ENCODE peak calls at places on chromosomes 3 and 15, in seven cellular contexts. I is lung; H is mesendoderm; R is SJSA1; A is fibroblast of the aortic adventitia; P is fibroblast of mammary gland; L is CD8-positive, alpha-beta T cell. E is an unnamed sample.

GRCh38 chr3:194089357-194090177 is 46.4 kb upstream of the HES1 start:
- DNase-seq in I (peak), H (peak), R (peak), A (peak), P (peak), L (no peak), E (peak)

GRCh38 chr15:100873029-100873677 is 6.5 kb upstream of the ALDH1A3 start:
- DNase-seq in I (peak), H (peak), R (no peak), A (peak), P (peak), L (peak), E (peak)

GRCh38 chr3:143526016-143526540 is 322.2 kb downstream of the SLC9A9 start:
- DNase-seq in I (no peak), H (peak), R (no peak), A (peak), P (peak), L (no peak), E (peak)

GRCh38 chr3:13896473-13897154 is 16.7 kb upstream of the WNT7A start:
- DNase-seq in I (no peak), H (peak), R (no peak), A (peak), P (peak), L (peak), E (peak)

GRCh38 chr3:179071161-179071568 is 444 bp downstream of the ZMAT3 start:
- DNase-seq in I (no peak), H (peak), R (peak), A (peak), P (peak), L (peak), E (peak)

GRCh38 chr15:22979699-22980188 is 424 bp downstream of the CYFIP1 start:
- DNase-seq in I (no peak), H (peak), R (no peak), A (peak), P (peak), L (no peak), E (peak)

GRCh38 chr15:48748535-48748934 is 62.3 kb downstream of the CEP152 start:
- DNase-seq in I (no peak), H (no peak), R (no peak), A (peak), P (peak), L (no peak), E (peak)

GRCh38 chr3:17672506-17672905 is 69.9 kb downstream of the TBC1D5 start:
- DNase-seq in I (no peak), H (no peak), R (no peak), A (peak), P (peak), L (no peak), E (peak)

GRCh38 chr3:88617283-88617682 is 467.5 kb downstream of the C3orf38 start:
- DNase-seq in I (no peak), H (no peak), R (no peak), A (no peak), P (no peak), L (no peak), E (no peak)

GRCh38 chr3:89372456-89372855 is 265.0 kb downstream of the EPHA3 start:
- DNase-seq in I (no peak), H (no peak), R (no peak), A (peak), P (peak), L (no peak), E (no peak)

GRCh38 chr15:101675796-101676582 is 23.8 kb upstream of the TM2D3 start:
- DNase-seq in I (no peak), H (peak), R (peak), A (peak), P (peak), L (no peak), E (peak)

GRCh38 chr3:184349563-184350470 is 11.6 kb downstream of the CLCN2 start:
- DNase-seq in I (no peak), H (no peak), R (no peak), A (no peak), P (no peak), L (no peak), E (no peak)

GRCh38 chr3:54957711-54958110 is 29.9 kb upstream of the LRTM1 start:
- DNase-seq in I (no peak), H (no peak), R (no peak), A (no peak), P (peak), L (no peak), E (no peak)

GRCh38 chr15:98866503-98866902 is 141.1 kb downstream of the PGPEP1L start:
- DNase-seq in I (no peak), H (peak), R (no peak), A (peak), P (peak), L (no peak), E (peak)

GRCh38 chr3:142608615-142609014 is 12.4 kb downstream of the PLS1 start:
- DNase-seq in I (no peak), H (peak), R (no peak), A (no peak), P (no peak), L (no peak), E (no peak)

GRCh38 chr3:12954891-12955650 is 113.7 kb upstream of the RPL32 start:
- DNase-seq in I (peak), H (no peak), R (no peak), A (peak), P (no peak), L (no peak), E (no peak)

GRCh38 chr3:195537995-195538394 is 5.1 kb downstream of the PPP1R2 start:
- DNase-seq in I (no peak), H (no peak), R (no peak), A (no peak), P (no peak), L (peak), E (no peak)

GRCh38 chr3:66115858-66116654 is 77.3 kb upstream of the MAGI1 start:
- DNase-seq in I (peak), H (peak), R (peak), A (peak), P (peak), L (no peak), E (peak)

GRCh38 chr15:67149068-67149841 is 83.9 kb downstream of the SMAD3 start:
- DNase-seq in I (no peak), H (no peak), R (no peak), A (no peak), P (no peak), L (no peak), E (no peak)

GRCh38 chr3:13424865-13425605 is 4.9 kb upstream of the NUP210 start:
- DNase-seq in I (no peak), H (no peak), R (no peak), A (no peak), P (no peak), L (no peak), E (no peak)

GRCh38 chr15:67762610-67763368 is 62.5 kb upstream of the SKOR1 start:
- DNase-seq in I (no peak), H (no peak), R (no peak), A (no peak), P (peak), L (peak), E (no peak)

GRCh38 chr3:192367616-192368015 is 359.7 kb downstream of the FGF12 start:
- DNase-seq in I (no peak), H (no peak), R (no peak), A (no peak), P (no peak), L (no peak), E (no peak)

GRCh38 chr15:99409097-99409473 is 156.7 kb upstream of the MEF2A start:
- DNase-seq in I (peak), H (peak), R (no peak), A (peak), P (peak), L (peak), E (peak)

GRCh38 chr15:51155016-51155580 is 60.4 kb upstream of the TNFAIP8L3 start:
- DNase-seq in I (no peak), H (no peak), R (no peak), A (no peak), P (no peak), L (no peak), E (no peak)

GRCh38 chr15:99408236-99409096 is 157.2 kb downstream of the LRRC28 start:
- DNase-seq in I (peak), H (no peak), R (no peak), A (peak), P (peak), L (no peak), E (peak)

GRCh38 chr15:62887113-62887570 is 155.4 kb upstream of the TPM1 start:
- DNase-seq in I (no peak), H (no peak), R (no peak), A (peak), P (peak), L (no peak), E (no peak)

GRCh38 chr3:139378587-139378986 is 10.9 kb downstream of the COPB2 start:
- DNase-seq in I (no peak), H (no peak), R (no peak), A (no peak), P (peak), L (no peak), E (no peak)

GRCh38 chr3:36842275-36842674 is 77.9 kb upstream of the DCLK3 start:
- DNase-seq in I (no peak), H (no peak), R (no peak), A (no peak), P (no peak), L (no peak), E (no peak)

GRCh38 chr3:107969525-107969924 is 121.3 kb downstream of the CD47 start:
- DNase-seq in I (no peak), H (no peak), R (no peak), A (no peak), P (no peak), L (no peak), E (no peak)

GRCh38 chr15:80179025-80179759 is 26.4 kb downstream of the FAH start:
- DNase-seq in I (no peak), H (no peak), R (peak), A (peak), P (peak), L (no peak), E (peak)

GRCh38 chr15:59691194-59691805 is 2.2 kb upstream of the BNIP2 start:
- DNase-seq in I (no peak), H (peak), R (no peak), A (peak), P (peak), L (peak), E (peak)

GRCh38 chr15:34616613-34617012 is 33.2 kb upstream of the GOLGA8B start:
- DNase-seq in I (no peak), H (peak), R (no peak), A (peak), P (peak), L (no peak), E (peak)

GRCh38 chr15:82647835-82648256 is 683 bp upstream of the CPEB1 start:
- DNase-seq in I (no peak), H (peak), R (no peak), A (no peak), P (no peak), L (peak), E (no peak)

GRCh38 chr3:64539451-64540196 is 148.2 kb downstream of the ADAMTS9 start:
- DNase-seq in I (no peak), H (no peak), R (no peak), A (peak), P (peak), L (no peak), E (peak)

GRCh38 chr3:149701977-149702350 is 44.1 kb upstream of the WWTR1 start:
- DNase-seq in I (no peak), H (no peak), R (no peak), A (no peak), P (no peak), L (no peak), E (no peak)

GRCh38 chr3:152272771-152273242 is 4.1 kb downstream of the MBNL1 start:
- DNase-seq in I (no peak), H (no peak), R (peak), A (peak), P (peak), L (no peak), E (peak)

GRCh38 chr3:196775938-196776337 is 36.3 kb downstream of the PAK2 start:
- DNase-seq in I (no peak), H (no peak), R (no peak), A (no peak), P (no peak), L (no peak), E (no peak)

GRCh38 chr3:72159487-72159886 is 374.5 kb upstream of the PROK2 start:
- DNase-seq in I (no peak), H (no peak), R (no peak), A (no peak), P (no peak), L (no peak), E (no peak)

GRCh38 chr3:132783152-132783551 is 60.9 kb upstream of the NPHP3 start:
- DNase-seq in I (no peak), H (peak), R (no peak), A (peak), P (no peak), L (no peak), E (peak)
- H3K4me3 ChIP-seq in I (no peak), H (no peak), R (no peak), A (no peak), P (no peak), L (no peak), E (no peak)

GRCh38 chr3:11717301-11717700 is 73.6 kb upstream of the VGLL4 start:
- DNase-seq in I (no peak), H (peak), R (no peak), A (peak), P (no peak), L (no peak), E (peak)
- H3K4me3 ChIP-seq in I (no peak), H (no peak), R (no peak), A (peak), P (no peak), L (no peak), E (peak)

DNA sequence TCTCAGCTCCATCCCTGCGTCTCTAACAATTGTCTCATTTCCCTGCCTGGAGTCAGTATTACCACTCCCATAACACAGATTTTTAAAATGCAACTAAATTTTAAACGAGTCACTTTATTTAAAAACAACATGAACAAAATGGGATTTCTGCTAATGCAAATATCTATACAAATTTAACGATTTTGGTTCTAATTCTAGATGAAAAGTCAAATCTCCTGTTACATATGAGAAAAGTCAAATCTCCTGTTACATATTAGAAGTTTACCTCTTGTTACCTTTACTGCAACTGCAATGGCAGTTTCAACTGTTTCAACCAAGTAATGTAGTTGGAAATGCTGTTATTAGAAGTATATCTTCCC is 578 bp upstream of the RPL39L start:
- DNase-seq in I (no peak), H (no peak), R (no peak), A (no peak), P (no peak), L (no peak), E (no peak)
- H3K4me3 ChIP-seq in I (no peak), H (no peak), R (peak), A (peak), P (peak), L (peak), E (peak)

DNA sequence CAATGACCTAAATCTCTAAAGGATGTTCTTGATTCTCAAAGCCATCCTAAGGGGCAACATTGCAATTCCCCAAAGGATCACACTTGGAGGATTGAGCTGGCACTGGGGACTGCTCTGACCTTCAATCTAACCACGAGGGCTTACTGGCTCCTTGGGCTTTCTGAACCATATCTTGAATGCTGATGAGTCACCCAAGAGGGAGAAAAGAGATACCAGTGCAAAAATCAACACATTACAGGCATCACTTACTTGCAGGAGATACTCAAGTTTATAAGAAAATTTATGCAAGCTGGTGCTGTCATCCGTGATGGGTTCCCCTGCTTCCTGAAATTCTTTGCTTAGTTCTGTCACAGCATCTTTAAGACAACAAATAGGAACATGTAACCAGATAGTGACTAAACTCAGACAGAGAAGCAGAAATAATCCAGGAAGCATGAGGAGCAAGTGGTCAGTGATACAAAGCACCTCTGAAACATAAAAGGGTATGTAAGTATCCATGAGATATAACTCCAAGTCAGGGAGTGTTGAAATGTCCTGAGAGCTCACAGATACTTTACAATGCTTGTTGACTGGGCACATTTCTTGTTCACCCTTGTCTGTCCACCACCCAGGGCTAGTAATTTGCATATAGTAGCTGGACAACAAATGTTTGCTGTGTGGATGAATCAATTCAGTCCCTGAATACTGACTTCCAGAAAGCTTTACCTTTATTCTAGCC is 14.1 kb downstream of the FYCO1 start:
- DNase-seq in I (no peak), H (no peak), R (no peak), A (peak), P (peak), L (no peak), E (peak)
- H3K4me3 ChIP-seq in I (no peak), H (no peak), R (no peak), A (no peak), P (no peak), L (no peak), E (no peak)

GRCh38 chr3:130748520-130748919 is 1.9 kb upstream of the PIK3R4 start:
- DNase-seq in I (no peak), H (no peak), R (no peak), A (no peak), P (no peak), L (no peak), E (no peak)
- H3K4me3 ChIP-seq in I (no peak), H (no peak), R (no peak), A (no peak), P (peak), L (no peak), E (peak)

DNA sequence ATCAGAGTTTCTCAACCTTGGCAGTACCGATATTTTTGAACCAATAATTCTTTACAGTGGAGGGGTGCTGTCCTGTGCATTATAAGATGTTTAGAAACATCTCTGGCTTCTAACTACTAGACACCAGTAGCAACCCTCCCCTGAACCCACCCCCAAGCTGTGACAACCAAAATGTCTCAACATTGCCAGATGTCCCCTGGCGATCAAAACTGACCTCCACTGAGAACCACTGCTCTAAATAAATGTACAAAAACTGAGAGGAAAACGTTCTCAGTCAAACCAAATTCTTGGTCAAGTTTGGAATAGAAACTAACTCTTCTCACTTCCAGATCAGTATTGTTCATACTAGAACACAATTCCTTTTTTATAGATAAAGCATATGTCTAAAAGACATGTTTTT is 58.5 kb downstream of the GPR160 start:
- DNase-seq in I (no peak), H (no peak), R (no peak), A (no peak), P (no peak), L (no peak), E (no peak)
- H3K4me3 ChIP-seq in I (no peak), H (no peak), R (no peak), A (no peak), P (no peak), L (no peak), E (no peak)

DNA sequence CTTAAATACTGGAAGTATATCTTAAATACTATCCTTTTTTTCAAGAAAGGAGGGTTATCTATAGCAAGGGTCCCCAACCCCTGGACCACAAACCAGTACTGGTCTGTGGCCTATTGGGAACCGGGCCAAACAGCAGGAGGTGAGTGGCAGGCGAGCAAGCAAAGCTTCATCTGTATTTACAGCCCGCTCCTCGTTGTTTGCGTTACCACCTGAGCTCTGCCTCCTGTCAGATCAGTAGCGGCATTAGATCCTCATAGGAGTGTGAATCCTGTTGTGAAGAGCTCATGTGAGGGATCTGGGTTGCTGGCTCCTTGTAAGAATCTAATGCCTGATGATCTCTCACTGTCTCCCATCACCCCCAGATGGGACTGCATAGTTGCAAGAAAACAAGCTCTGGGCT is 26.1 kb downstream of the SUMF1 start:
- DNase-seq in I (no peak), H (no peak), R (no peak), A (no peak), P (no peak), L (no peak), E (no peak)
- H3K4me3 ChIP-seq in I (no peak), H (no peak), R (no peak), A (no peak), P (no peak), L (no peak), E (no peak)